ENCODE peak calls at places on chromosome 2, in six cellular contexts. S is H1, Q is IMR-90, R is neuronal stem cell, X is mesenchymal stem cell, N is trophoblast cell. D is an unnamed sample.

GRCh38 chr2:120224735-120225548 is 1.7 kb upstream of the TMEM185B start:
- DNase-seq in R (no peak), X (no peak), N (no peak), Q (no peak), S (no peak), D (peak; percentile 9)

GRCh38 chr2:111698089-111698488 is 185.9 kb downstream of the ANAPC1 start:
- DNase-seq in N (no peak), S (no peak), R (no peak), X (no peak), Q (no peak), D (no peak)

GRCh38 chr2:110662560-110662959 is 15.3 kb downstream of the BUB1 start:
- DNase-seq in X (peak; percentile 59), R (no peak), N (no peak), S (no peak), Q (peak; percentile 64), D (no peak)

GRCh38 chr2:46298522-46299351 is 1.5 kb downstream of the EPAS1 start:
- DNase-seq in R (peak; percentile 37), Q (peak; percentile 47), X (peak; percentile 61), S (no peak), N (no peak), D (peak; percentile 44)

GRCh38 chr2:13021470-13021957 is 304.8 kb downstream of the TRIB2 start:
- DNase-seq in R (no peak), S (no peak), X (peak; percentile 39), N (no peak), Q (no peak), D (no peak)

GRCh38 chr2:35461406-35461805 is 894.2 kb upstream of the CRIM1 start:
- DNase-seq in X (no peak), S (no peak), N (no peak), Q (no peak), R (no peak), D (no peak)

GRCh38 chr2:238754259-238754658 is 93.6 kb upstream of the TWIST2 start:
- DNase-seq in S (no peak), N (no peak), X (no peak), Q (no peak), R (no peak), D (no peak)

GRCh38 chr2:18149660-18150246 is 271.3 kb downstream of the KCNS3 start:
- DNase-seq in Q (peak; percentile 63), N (no peak), X (peak; percentile 60), S (no peak), R (peak; percentile 14), D (no peak)

GRCh38 chr2:3236300-3236699 is 141.3 kb downstream of the EIPR1 start:
- DNase-seq in R (no peak), X (no peak), S (no peak), Q (no peak), N (no peak), D (no peak)

GRCh38 chr2:216636570-216637450 is 3.6 kb downstream of the IGFBP2 start:
- DNase-seq in S (no peak), X (peak; percentile 77), R (peak; percentile 63), N (no peak), Q (peak; percentile 37), D (peak; percentile 55)

GRCh38 chr2:89842180-89842908 is 1150.9 kb downstream of the RPIA start:
- DNase-seq in R (no peak), S (no peak), N (no peak), X (no peak), Q (no peak), D (no peak)

GRCh38 chr2:8125741-8126691 is 555.8 kb upstream of the ID2 start:
- DNase-seq in R (no peak), N (peak; percentile 13), S (no peak), X (peak; percentile 19), Q (peak; percentile 21), D (no peak)

GRCh38 chr2:100197643-100198153 is 55.3 kb upstream of the AFF3 start:
- DNase-seq in R (peak; percentile 36), S (no peak), Q (peak; percentile 46), N (no peak), X (peak; percentile 73), D (peak; percentile 65)

GRCh38 chr2:39547811-39548719 is 111.0 kb upstream of the MAP4K3 start:
- DNase-seq in R (no peak), N (peak; percentile 94), Q (peak; percentile 77), S (no peak), X (peak; percentile 70), D (no peak)

GRCh38 chr2:160269803-160270570 is 69.9 kb upstream of the ITGB6 start:
- DNase-seq in Q (peak; percentile 92), N (peak; percentile 89), R (peak; percentile 87), S (peak; percentile 85), X (peak; percentile 93), D (peak; percentile 92)

GRCh38 chr2:39994151-39994550 is 215.1 kb upstream of the THUMPD2 start:
- DNase-seq in Q (peak; percentile 92), X (peak; percentile 41), R (no peak), S (no peak), N (no peak), D (no peak)

GRCh38 chr2:47232738-47233415 is 77.8 kb upstream of the STPG4 start:
- DNase-seq in X (peak; percentile 64), N (no peak), S (no peak), R (no peak), Q (peak; percentile 82), D (no peak)

DNA sequence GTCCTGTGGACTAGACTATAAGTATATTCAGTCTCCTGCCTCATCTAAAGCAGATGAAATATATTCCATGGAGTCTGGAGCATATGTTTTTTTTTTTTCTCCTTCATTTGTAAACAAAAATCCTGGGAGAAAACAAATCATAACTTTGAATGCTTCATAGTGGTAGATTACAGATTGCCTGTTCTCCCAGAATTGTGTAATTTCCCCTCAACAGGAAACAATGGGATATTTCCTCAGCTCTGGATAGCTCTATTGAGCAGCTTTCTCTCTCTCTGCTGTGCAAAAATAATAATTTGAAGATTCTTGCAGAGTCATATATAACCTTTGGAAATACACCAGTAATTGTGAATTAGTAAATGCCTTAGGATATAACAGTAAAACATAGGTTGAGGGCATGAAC is 1406.6 kb upstream of the ACVR2A start:
- DNase-seq in Q (no peak), S (no peak), R (no peak), N (no peak), X (no peak), D (no peak)
- H3K14ac ChIP-seq in Q (no peak overlapping the region), S (no peak overlapping the region), R (no peak overlapping the region), N (no peak overlapping the region), X (no peak overlapping the region), D (no peak overlapping the region)

GRCh38 chr2:43791035-43791434 is 17.2 kb downstream of the DYNC2LI1 start:
- DNase-seq in Q (no peak), R (no peak), N (no peak), S (no peak), X (no peak), D (no peak)

GRCh38 chr2:43792653-43793052 is 18.8 kb downstream of the DYNC2LI1 start:
- DNase-seq in Q (no peak), S (no peak), X (peak; percentile 18), N (no peak), R (no peak), D (no peak)

GRCh38 chr2:43787895-43788294 is 14.1 kb downstream of the DYNC2LI1 start:
- DNase-seq in S (no peak), X (no peak), N (no peak), R (no peak), Q (no peak), D (no peak)

GRCh38 chr2:43788646-43789045 is 14.8 kb downstream of the DYNC2LI1 start:
- DNase-seq in R (no peak), X (no peak), Q (no peak), N (no peak), S (no peak), D (no peak)

GRCh38 chr2:43790118-43790517 is 16.3 kb downstream of the DYNC2LI1 start:
- DNase-seq in N (no peak), S (no peak), Q (peak; percentile 21), R (no peak), X (no peak), D (no peak)
- H3K14ac ChIP-seq in N (no peak overlapping the region), S (no peak overlapping the region), Q (no peak overlapping the region), R (no peak overlapping the region), X (no peak overlapping the region), D (no peak overlapping the region)

DNA sequence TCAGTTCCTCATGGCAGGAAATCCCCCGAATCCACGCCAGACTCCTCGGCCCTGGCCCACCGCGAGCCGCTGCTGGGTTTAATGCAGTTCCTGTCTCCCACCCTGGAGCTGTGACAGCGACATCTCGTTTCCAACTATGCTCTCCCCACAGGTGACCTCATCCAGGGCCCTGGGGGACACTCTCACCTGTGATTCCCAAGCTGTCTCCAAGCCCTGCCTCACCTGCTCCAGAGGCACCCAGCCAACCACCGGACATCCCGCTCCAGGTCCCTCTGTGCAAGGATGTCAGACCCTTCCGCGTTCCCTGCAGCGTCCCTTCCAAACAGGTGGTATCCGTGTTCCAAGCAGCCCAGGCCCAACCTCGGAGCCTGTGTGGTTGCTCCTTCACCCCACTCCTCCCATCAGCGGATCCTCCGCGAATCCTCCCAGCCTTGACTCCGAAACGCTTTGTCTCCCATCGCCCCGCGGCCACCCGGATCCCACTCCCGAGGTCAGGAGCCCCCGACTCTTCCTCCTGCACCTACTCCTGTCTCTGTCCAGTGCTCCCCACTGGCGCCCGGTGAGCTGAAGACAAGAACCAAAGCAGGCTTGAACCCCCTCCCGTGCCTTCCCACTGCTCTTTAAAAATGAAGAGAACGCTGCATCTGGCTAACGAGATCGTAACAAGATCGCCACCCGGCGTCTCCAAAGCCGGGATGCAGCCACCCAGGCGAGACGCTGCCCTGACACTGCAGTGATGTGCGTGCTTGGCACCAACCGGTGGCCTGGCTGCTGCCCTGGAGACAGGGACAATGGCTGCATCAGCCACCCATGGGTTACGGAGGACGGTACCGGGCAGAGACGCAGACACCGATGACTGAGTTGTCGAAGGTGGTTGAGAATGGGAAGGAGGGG is 96.4 kb downstream of the NDUFA10 start:
- DNase-seq in N (no peak), X (no peak), Q (no peak), R (no peak), S (no peak), D (peak; percentile 54)
- H3K14ac ChIP-seq in N (no peak overlapping the region), X (no peak overlapping the region), Q (no peak overlapping the region), R (peak overlapping the region; percentile 47), S (no peak overlapping the region), D (no peak overlapping the region)

DNA sequence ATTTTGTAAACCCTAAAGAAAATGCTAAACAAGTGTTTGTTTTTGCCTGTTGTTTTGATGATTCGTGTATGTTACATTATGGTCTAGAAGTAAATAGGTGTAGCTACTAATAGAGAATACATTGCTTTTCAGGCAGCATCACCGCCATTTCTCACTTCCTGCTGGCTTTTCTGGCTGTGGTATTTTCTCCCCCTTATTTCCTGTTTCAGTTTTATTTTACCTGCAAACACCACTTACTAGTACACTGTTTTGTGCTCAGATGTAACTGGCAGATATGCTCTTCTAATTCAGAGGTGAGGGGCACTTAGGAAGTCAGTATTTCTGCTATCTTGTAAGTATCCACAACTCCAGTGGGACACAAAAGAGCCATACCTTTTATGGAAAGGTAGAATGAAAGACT is 38.1 kb upstream of the SLC3A1 start:
- DNase-seq in N (no peak), S (no peak), Q (no peak), X (no peak), R (no peak), D (no peak)
- H3K14ac ChIP-seq in N (no peak overlapping the region), S (no peak overlapping the region), Q (no peak overlapping the region), X (no peak overlapping the region), R (no peak overlapping the region), D (no peak overlapping the region)

DNA sequence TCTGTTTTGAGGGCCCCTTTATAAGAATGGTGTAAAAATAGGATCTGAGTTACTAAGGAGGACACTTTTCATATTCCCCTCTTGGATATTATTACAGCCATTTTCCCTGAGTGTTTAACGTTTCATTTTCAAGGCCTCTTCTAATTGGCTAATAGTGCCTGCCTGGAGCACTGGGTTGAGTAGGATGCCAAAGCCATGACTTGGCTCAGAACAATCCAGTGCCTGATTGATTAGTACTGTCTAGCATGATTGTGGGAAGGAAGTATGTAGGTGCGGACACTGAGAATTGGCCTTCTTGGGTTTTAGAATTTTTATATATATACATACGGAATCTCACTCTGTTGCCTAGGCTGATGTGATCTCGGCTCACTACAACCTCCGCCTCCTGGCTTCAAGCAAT is 66.1 kb downstream of the NAB1 start:
- DNase-seq in N (peak; percentile 38), S (no peak), X (peak; percentile 20), R (no peak), Q (peak; percentile 36), D (no peak)
- H3K14ac ChIP-seq in N (no peak overlapping the region), S (no peak overlapping the region), X (no peak overlapping the region), R (no peak overlapping the region), Q (no peak overlapping the region), D (no peak overlapping the region)